ENCODE peak calls at places on chromosomes 7 and 10, in seven cellular contexts. W is cardiac fibroblast, I is GM06990, O is mammary epithelial cell, P is left ventricle myocardium inferior, A is kidney epithelial cell, N is suprapubic skin. F is an unnamed sample.
A peak's percentile ranks its signal among the peaks of the same experiment; 100 is the strongest.

GRCh38 chr7:30364773-30365172 is 80.4 kb downstream of the ZNRF2 start:
- DNase-seq in I (no peak), A (no peak), O (no peak), P (no peak), W (no peak), N (no peak), F (no peak)

GRCh38 chr7:23938937-23939552 is 229.0 kb downstream of the STK31 start:
- DNase-seq in N (no peak), W (peak; percentile 33), P (no peak), O (peak; percentile 50), I (no peak), A (no peak), F (peak; percentile 76)

GRCh38 chr7:131774419-131775220 is 218.2 kb upstream of the PODXL start:
- DNase-seq in N (no peak), O (peak; percentile 34), W (peak; percentile 2), A (no peak), I (no peak), P (no peak), F (no peak)

GRCh38 chr7:150322114-150322832 is 882 bp upstream of the LRRC61 start:
- DNase-seq in P (no peak), W (no peak), O (no peak), I (no peak), N (no peak), A (no peak), F (peak; percentile 48)

GRCh38 chr7:23759556-23760391 is 49.8 kb downstream of the STK31 start:
- DNase-seq in N (no peak), I (no peak), O (peak; percentile 85), A (peak; percentile 90), W (no peak), P (no peak), F (peak; percentile 25)

GRCh38 chr7:135858379-135858778 is 109.8 kb upstream of the FAM180A start:
- DNase-seq in N (no peak), P (no peak), A (no peak), I (no peak), O (no peak), W (no peak), F (no peak)

GRCh38 chr10:133249975-133250754 is 12.5 kb downstream of the VENTX start:
- DNase-seq in A (no peak), I (no peak), W (no peak), N (no peak), O (no peak), P (no peak), F (no peak)

GRCh38 chr10:100970076-100970913 is 991 bp downstream of the SEMA4G start:
- DNase-seq in A (no peak), W (no peak), I (no peak), O (no peak), P (no peak), N (no peak), F (peak; percentile 94)

GRCh38 chr7:148340881-148341280 is 249.7 kb upstream of the C7orf33 start:
- DNase-seq in A (no peak), W (no peak), O (no peak), I (no peak), P (no peak), N (no peak), F (no peak)

GRCh38 chr10:79025113-79025832 is 43.5 kb upstream of the ZMIZ1 start:
- DNase-seq in I (no peak), O (no peak), A (no peak), N (peak; percentile 69), W (no peak), P (no peak), F (no peak)

GRCh38 chr10:101710064-101710695 is 15.2 kb upstream of the FBXW4 start:
- DNase-seq in I (no peak), P (no peak), A (no peak), W (peak; percentile 15), O (no peak), N (no peak), F (no peak)

GRCh38 chr10:1180836-1181235 is 124.7 kb downstream of the WDR37 start:
- DNase-seq in N (no peak), O (no peak), P (no peak), W (no peak), A (no peak), I (no peak), F (no peak)

GRCh38 chr7:38535013-38535412 is 96.2 kb downstream of the AMPH start:
- DNase-seq in W (no peak), I (no peak), O (no peak), N (no peak), A (no peak), P (no peak), F (no peak)

GRCh38 chr7:125555921-125556320 is 626.3 kb upstream of the POT1 start:
- DNase-seq in A (no peak), W (no peak), I (no peak), P (no peak), N (no peak), O (no peak), F (no peak)

GRCh38 chr7:45686441-45687184 is 112.4 kb downstream of the ADCY1 start:
- DNase-seq in I (no peak), A (no peak), O (no peak), N (peak; percentile 65), P (no peak), W (no peak), F (no peak)

GRCh38 chr7:117217636-117218035 is 105.2 kb downstream of the WNT2 start:
- DNase-seq in I (no peak), A (no peak), W (peak; percentile 42), N (no peak), P (no peak), O (no peak), F (no peak)

GRCh38 chr10:14330390-14331071 is at the start of gene FRMD4A:
- DNase-seq in P (no peak), O (no peak), W (no peak), N (no peak), A (no peak), I (no peak), F (no peak)

GRCh38 chr10:14327535-14327934 is 3.2 kb downstream of the FRMD4A start:
- DNase-seq in I (no peak), N (no peak), W (no peak), P (no peak), O (no peak), A (no peak), F (no peak)

GRCh38 chr10:14329609-14330246 is 996 bp downstream of the FRMD4A start:
- DNase-seq in A (no peak), N (no peak), I (no peak), P (no peak), O (no peak), W (no peak), F (no peak)

GRCh38 chr10:14326581-14326980 is 4.1 kb downstream of the FRMD4A start:
- DNase-seq in A (peak; percentile 14), N (no peak), I (no peak), W (no peak), O (no peak), P (no peak), F (no peak)

GRCh38 chr10:14328881-14329280 is 1.8 kb downstream of the FRMD4A start:
- DNase-seq in N (no peak), O (no peak), A (no peak), W (no peak), P (no peak), I (no peak), F (no peak)
- H3K4me3 ChIP-seq in N (no peak overlapping the region), O (no peak overlapping the region), A (no peak overlapping the region), W (no peak overlapping the region), P (no peak overlapping the region), I (no peak overlapping the region), F (no peak overlapping the region)

GRCh38 chr10:61905446-61905725 is 3.9 kb downstream of the ARID5B start:
- DNase-seq in A (no peak), I (no peak), W (no peak), O (no peak), P (no peak), N (no peak), F (peak; percentile 34)
- H3K4me3 ChIP-seq in A (no peak overlapping the region), I (no peak overlapping the region), W (no peak overlapping the region), O (no peak overlapping the region), P (no peak overlapping the region), N (no peak overlapping the region), F (no peak overlapping the region)

DNA sequence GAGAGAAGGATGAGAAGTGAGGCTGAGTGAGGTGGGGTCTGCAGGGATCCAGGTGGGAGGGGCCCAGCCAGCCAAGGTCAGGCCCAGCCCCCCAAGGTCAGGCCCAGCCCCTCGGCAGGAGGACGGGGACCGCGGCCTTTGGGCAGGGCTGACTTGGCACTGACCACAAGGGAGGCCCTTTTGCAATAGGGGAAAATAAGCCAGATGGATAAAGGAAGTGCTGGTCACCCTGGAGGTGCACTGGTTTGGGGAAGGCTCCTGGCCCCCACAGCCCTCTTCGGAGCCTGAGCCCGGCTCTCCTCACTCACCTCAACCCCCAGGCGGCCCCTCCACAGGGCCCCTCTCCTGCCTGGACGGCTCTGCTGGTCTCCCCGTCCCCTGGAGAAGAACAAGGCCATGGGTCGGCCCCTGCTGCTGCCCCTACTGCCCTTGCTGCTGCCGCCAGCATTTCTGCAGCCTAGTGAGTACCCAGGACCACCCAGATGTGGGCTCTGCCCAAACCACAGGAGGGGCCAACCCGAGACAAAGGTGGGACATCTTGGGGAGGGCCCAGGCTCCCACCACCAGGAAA is at the start of gene PILRA:
- DNase-seq in O (no peak), N (no peak), W (peak; percentile 41), P (peak; percentile 36), I (no peak), A (no peak), F (no peak)
- H3K4me3 ChIP-seq in O (no peak within 1 kb of the TSS), N (no peak within 1 kb of the TSS), W (no peak within 1 kb of the TSS), P (peak within 1 kb of the TSS; percentile 34), I (peak within 1 kb of the TSS; percentile 61), A (no peak within 1 kb of the TSS), F (no peak within 1 kb of the TSS)

DNA sequence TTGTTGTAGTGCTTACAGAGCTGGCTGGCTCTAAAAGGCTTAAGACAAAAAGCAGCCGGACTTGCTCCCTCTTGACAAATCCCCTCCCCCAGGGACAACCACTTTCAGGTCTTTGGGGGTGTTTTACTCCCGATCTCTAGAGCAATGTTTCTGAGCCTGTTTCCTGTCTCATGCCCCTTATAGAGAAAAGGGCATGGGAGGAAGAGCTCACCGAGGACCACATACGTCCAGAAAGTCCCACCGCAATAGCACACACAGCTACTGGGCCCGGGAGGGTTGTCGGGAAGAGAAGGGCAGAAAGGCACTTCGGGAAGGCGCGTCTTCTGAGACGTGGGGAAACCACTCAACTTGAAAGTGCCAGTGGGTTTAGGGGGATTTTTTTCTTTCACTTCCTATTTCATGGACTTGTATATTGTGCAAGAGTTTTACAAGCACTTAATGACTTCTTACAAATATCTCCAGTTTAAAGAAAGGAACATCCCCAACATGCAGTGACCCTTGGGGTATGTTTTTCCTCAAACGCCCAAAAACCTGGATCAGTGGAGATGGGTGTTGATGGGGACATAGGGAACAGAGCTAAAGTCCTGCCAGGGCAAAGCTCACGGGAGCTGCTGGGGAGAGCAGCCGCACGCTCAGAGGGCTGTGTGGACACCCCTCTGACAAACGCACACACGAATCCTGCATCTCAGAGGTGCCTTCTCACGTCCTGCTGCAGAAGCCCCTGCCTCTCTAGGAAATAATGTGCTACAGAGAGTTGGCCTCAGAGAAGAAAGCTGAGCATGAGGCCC is 27.0 kb downstream of the LRRC20 start:
- DNase-seq in O (no peak), P (no peak), W (peak; percentile 20), I (peak; percentile 83), A (no peak), N (no peak), F (no peak)
- H3K4me3 ChIP-seq in O (no peak overlapping the region), P (no peak overlapping the region), W (no peak overlapping the region), I (peak overlapping the region; percentile 45), A (no peak overlapping the region), N (no peak overlapping the region), F (no peak overlapping the region)

GRCh38 chr7:36131499-36131898 is 21.6 kb upstream of the EEPD1 start:
- DNase-seq in W (no peak), O (no peak), A (no peak), P (no peak), N (no peak), I (no peak), F (no peak)
- H3K4me3 ChIP-seq in W (no peak overlapping the region), O (no peak overlapping the region), A (no peak overlapping the region), P (no peak overlapping the region), N (no peak overlapping the region), I (no peak overlapping the region), F (no peak overlapping the region)

GRCh38 chr7:43108255-43109011 is 4.0 kb upstream of the HECW1 start:
- DNase-seq in W (peak; percentile 69), N (no peak), A (no peak), I (peak; percentile 49), P (peak; percentile 44), O (peak; percentile 50), F (peak; percentile 44)
- H3K4me3 ChIP-seq in W (no peak overlapping the region), N (no peak overlapping the region), A (no peak overlapping the region), I (no peak overlapping the region), P (no peak overlapping the region), O (no peak overlapping the region), F (no peak overlapping the region)

F was measured in small intestine.